ENCODE peak calls at places on chromosome 2, in six cellular contexts. One of them, this sample, is unnamed.

GRCh38 chr2:77479895-77480294 is 42.3 kb downstream of the LRRTM4 start:
- DNase-seq in cardiac muscle cell: no peak
- DNase-seq in endodermal cell: no peak
- DNase-seq in fibroblast of pulmonary artery: no peak
- DNase-seq in neural progenitor cell: no peak
- DNase-seq in Caki2: peak
- DNase-seq in this sample: no peak

GRCh38 chr2:76965772-76966171 is 556.4 kb downstream of the LRRTM4 start:
- DNase-seq in fibroblast of pulmonary artery: no peak
- DNase-seq in endodermal cell: no peak
- DNase-seq in neural progenitor cell: no peak
- DNase-seq in Caki2: no peak
- DNase-seq in cardiac muscle cell: no peak
- DNase-seq in this sample: no peak

GRCh38 chr2:233700028-233700635 is 7.4 kb downstream of the UGT1A6 start:
- DNase-seq in endodermal cell: no peak
- DNase-seq in cardiac muscle cell: peak
- DNase-seq in fibroblast of pulmonary artery: peak
- DNase-seq in Caki2: peak
- DNase-seq in neural progenitor cell: peak
- DNase-seq in this sample: no peak

GRCh38 chr2:61193670-61194561 is 31.9 kb downstream of the C2orf74 start:
- DNase-seq in cardiac muscle cell: peak
- DNase-seq in neural progenitor cell: no peak
- DNase-seq in Caki2: no peak
- DNase-seq in endodermal cell: no peak
- DNase-seq in fibroblast of pulmonary artery: no peak
- DNase-seq in this sample: no peak

GRCh38 chr2:109266998-109267854 is 138.2 kb downstream of the SH3RF3 start:
- DNase-seq in fibroblast of pulmonary artery: peak
- DNase-seq in neural progenitor cell: peak
- DNase-seq in Caki2: no peak
- DNase-seq in cardiac muscle cell: peak
- DNase-seq in endodermal cell: peak
- DNase-seq in this sample: peak

GRCh38 chr2:168699834-168700417 is 102.5 kb upstream of the NOSTRIN start:
- DNase-seq in fibroblast of pulmonary artery: peak
- DNase-seq in Caki2: no peak
- DNase-seq in endodermal cell: no peak
- DNase-seq in cardiac muscle cell: peak
- DNase-seq in neural progenitor cell: no peak
- DNase-seq in this sample: no peak

GRCh38 chr2:69863310-69863709 is 30.4 kb upstream of the SNRNP27 start:
- DNase-seq in neural progenitor cell: no peak
- DNase-seq in cardiac muscle cell: no peak
- DNase-seq in endodermal cell: no peak
- DNase-seq in Caki2: no peak
- DNase-seq in fibroblast of pulmonary artery: no peak
- DNase-seq in this sample: no peak

GRCh38 chr2:54060000-54060399 is 55.4 kb upstream of the ACYP2 start:
- DNase-seq in Caki2: no peak
- DNase-seq in cardiac muscle cell: no peak
- DNase-seq in fibroblast of pulmonary artery: no peak
- DNase-seq in endodermal cell: no peak
- DNase-seq in neural progenitor cell: no peak
- DNase-seq in this sample: no peak

GRCh38 chr2:206392118-206392517 is 51.2 kb upstream of the ADAM23 start:
- DNase-seq in endodermal cell: peak
- DNase-seq in neural progenitor cell: peak
- DNase-seq in Caki2: peak
- DNase-seq in cardiac muscle cell: peak
- DNase-seq in fibroblast of pulmonary artery: peak
- DNase-seq in this sample: peak

GRCh38 chr2:63581266-63581961 is 6.9 kb downstream of the WDPCP start:
- DNase-seq in Caki2: no peak
- DNase-seq in endodermal cell: no peak
- DNase-seq in fibroblast of pulmonary artery: peak
- DNase-seq in cardiac muscle cell: peak
- DNase-seq in neural progenitor cell: no peak
- DNase-seq in this sample: no peak

GRCh38 chr2:136376211-136376610 is 258.3 kb upstream of the CXCR4 start:
- DNase-seq in endodermal cell: no peak
- DNase-seq in fibroblast of pulmonary artery: no peak
- DNase-seq in neural progenitor cell: no peak
- DNase-seq in Caki2: no peak
- DNase-seq in cardiac muscle cell: no peak
- DNase-seq in this sample: no peak

GRCh38 chr2:63066838-63067237 is 16.2 kb downstream of the OTX1 start:
- DNase-seq in cardiac muscle cell: no peak
- DNase-seq in neural progenitor cell: no peak
- DNase-seq in endodermal cell: no peak
- DNase-seq in Caki2: no peak
- DNase-seq in fibroblast of pulmonary artery: no peak
- DNase-seq in this sample: no peak

GRCh38 chr2:144320491-144320890 is 199.4 kb downstream of the ZEB2 start:
- DNase-seq in cardiac muscle cell: peak
- DNase-seq in endodermal cell: no peak
- DNase-seq in Caki2: no peak
- DNase-seq in neural progenitor cell: no peak
- DNase-seq in fibroblast of pulmonary artery: peak
- DNase-seq in this sample: no peak

GRCh38 chr2:203498161-203498560 is 36.9 kb downstream of the RAPH1 start:
- DNase-seq in neural progenitor cell: no peak
- DNase-seq in endodermal cell: no peak
- DNase-seq in fibroblast of pulmonary artery: peak
- DNase-seq in cardiac muscle cell: peak
- DNase-seq in Caki2: peak
- DNase-seq in this sample: no peak

GRCh38 chr2:119517433-119517832 is 6.8 kb downstream of the SCTR start:
- DNase-seq in neural progenitor cell: peak
- DNase-seq in fibroblast of pulmonary artery: peak
- DNase-seq in endodermal cell: peak
- DNase-seq in Caki2: peak
- DNase-seq in cardiac muscle cell: peak
- DNase-seq in this sample: peak

GRCh38 chr2:7984693-7985353 is 697.0 kb upstream of the ID2 start:
- DNase-seq in Caki2: no peak
- DNase-seq in cardiac muscle cell: no peak
- DNase-seq in neural progenitor cell: no peak
- DNase-seq in fibroblast of pulmonary artery: no peak
- DNase-seq in endodermal cell: no peak
- DNase-seq in this sample: no peak

GRCh38 chr2:179605341-179605740 is 256.1 kb downstream of the ZNF385B start:
- DNase-seq in neural progenitor cell: no peak
- DNase-seq in cardiac muscle cell: no peak
- DNase-seq in endodermal cell: no peak
- DNase-seq in Caki2: no peak
- DNase-seq in fibroblast of pulmonary artery: no peak
- DNase-seq in this sample: no peak

GRCh38 chr2:219252570-219252899 is 508 bp upstream of the TUBA4B start:
- DNase-seq in endodermal cell: no peak
- DNase-seq in Caki2: no peak
- DNase-seq in cardiac muscle cell: no peak
- DNase-seq in fibroblast of pulmonary artery: no peak
- DNase-seq in neural progenitor cell: peak
- DNase-seq in this sample: peak

GRCh38 chr2:241598487-241598886 is 38.5 kb downstream of the THAP4 start:
- DNase-seq in neural progenitor cell: peak
- DNase-seq in cardiac muscle cell: no peak
- DNase-seq in Caki2: peak
- DNase-seq in fibroblast of pulmonary artery: peak
- DNase-seq in endodermal cell: peak
- DNase-seq in this sample: no peak

GRCh38 chr2:146312899-146313298 is 1531.9 kb upstream of the ACVR2A start:
- DNase-seq in Caki2: peak
- DNase-seq in cardiac muscle cell: peak
- DNase-seq in neural progenitor cell: no peak
- DNase-seq in fibroblast of pulmonary artery: peak
- DNase-seq in endodermal cell: no peak
- DNase-seq in this sample: no peak

GRCh38 chr2:159209341-159210306 is 76.9 kb downstream of the WDSUB1 start:
- DNase-seq in endodermal cell: peak
- DNase-seq in neural progenitor cell: no peak
- DNase-seq in cardiac muscle cell: no peak
- DNase-seq in Caki2: no peak
- DNase-seq in fibroblast of pulmonary artery: no peak
- DNase-seq in this sample: no peak

GRCh38 chr2:203688798-203689197 is 17.6 kb upstream of the CD28 start:
- DNase-seq in cardiac muscle cell: peak
- DNase-seq in neural progenitor cell: peak
- DNase-seq in endodermal cell: peak
- DNase-seq in fibroblast of pulmonary artery: peak
- DNase-seq in Caki2: no peak
- DNase-seq in this sample: peak

GRCh38 chr2:9654429-9655100 is 23.8 kb upstream of the YWHAQ start:
- DNase-seq in Caki2: no peak
- DNase-seq in endodermal cell: peak
- DNase-seq in cardiac muscle cell: peak
- DNase-seq in neural progenitor cell: no peak
- DNase-seq in fibroblast of pulmonary artery: peak
- DNase-seq in this sample: no peak

GRCh38 chr2:188684795-188685194 is 289.4 kb upstream of the COL3A1 start:
- DNase-seq in Caki2: no peak
- DNase-seq in cardiac muscle cell: no peak
- DNase-seq in fibroblast of pulmonary artery: no peak
- DNase-seq in endodermal cell: no peak
- DNase-seq in neural progenitor cell: no peak
- DNase-seq in this sample: no peak

GRCh38 chr2:17538844-17539554 is 1.5 kb upstream of the VSNL1 start:
- DNase-seq in Caki2: peak
- DNase-seq in endodermal cell: peak
- DNase-seq in fibroblast of pulmonary artery: peak
- DNase-seq in cardiac muscle cell: peak
- DNase-seq in neural progenitor cell: peak
- DNase-seq in this sample: peak

GRCh38 chr2:242054881-242055801 is 185.6 kb downstream of the RTP5 start:
- DNase-seq in fibroblast of pulmonary artery: no peak
- DNase-seq in Caki2: no peak
- DNase-seq in cardiac muscle cell: no peak
- DNase-seq in neural progenitor cell: no peak
- DNase-seq in endodermal cell: peak
- DNase-seq in this sample: no peak

GRCh38 chr2:168371273-168371992 is 84.6 kb upstream of the CERS6 start:
- DNase-seq in neural progenitor cell: no peak
- DNase-seq in fibroblast of pulmonary artery: no peak
- DNase-seq in endodermal cell: no peak
- DNase-seq in cardiac muscle cell: no peak
- DNase-seq in Caki2: no peak
- DNase-seq in this sample: no peak

GRCh38 chr2:177001334-177001733 is 211.3 kb upstream of the HNRNPA3 start:
- DNase-seq in endodermal cell: peak
- DNase-seq in Caki2: no peak
- DNase-seq in cardiac muscle cell: no peak
- DNase-seq in fibroblast of pulmonary artery: no peak
- DNase-seq in neural progenitor cell: no peak
- DNase-seq in this sample: no peak

GRCh38 chr2:126436411-126436810 is 219.5 kb upstream of the GYPC start:
- DNase-seq in neural progenitor cell: no peak
- DNase-seq in fibroblast of pulmonary artery: no peak
- DNase-seq in endodermal cell: no peak
- DNase-seq in Caki2: no peak
- DNase-seq in cardiac muscle cell: no peak
- DNase-seq in this sample: no peak

GRCh38 chr2:17995594-17995993 is 117.1 kb downstream of the KCNS3 start:
- DNase-seq in endodermal cell: no peak
- DNase-seq in Caki2: no peak
- DNase-seq in cardiac muscle cell: no peak
- DNase-seq in neural progenitor cell: no peak
- DNase-seq in fibroblast of pulmonary artery: no peak
- DNase-seq in this sample: no peak

GRCh38 chr2:10331033-10331701 is 28.5 kb downstream of the HPCAL1 start:
- DNase-seq in endodermal cell: peak
- DNase-seq in Caki2: peak
- DNase-seq in neural progenitor cell: no peak
- DNase-seq in cardiac muscle cell: peak
- DNase-seq in fibroblast of pulmonary artery: peak
- DNase-seq in this sample: peak

GRCh38 chr2:222290691-222291484 is 7.9 kb downstream of the PAX3 start:
- DNase-seq in endodermal cell: peak
- DNase-seq in fibroblast of pulmonary artery: peak
- DNase-seq in neural progenitor cell: peak
- DNase-seq in Caki2: no peak
- DNase-seq in cardiac muscle cell: peak
- DNase-seq in this sample: peak

GRCh38 chr2:237091779-237092436 is 6.2 kb downstream of the COPS8 start:
- DNase-seq in neural progenitor cell: no peak
- DNase-seq in endodermal cell: no peak
- DNase-seq in fibroblast of pulmonary artery: peak
- DNase-seq in Caki2: no peak
- DNase-seq in cardiac muscle cell: peak
- DNase-seq in this sample: no peak

GRCh38 chr2:43105586-43106562 is 120.5 kb downstream of the ZFP36L2 start:
- DNase-seq in fibroblast of pulmonary artery: peak
- DNase-seq in Caki2: no peak
- DNase-seq in neural progenitor cell: no peak
- DNase-seq in endodermal cell: peak
- DNase-seq in cardiac muscle cell: peak
- DNase-seq in this sample: peak

GRCh38 chr2:229378386-229378785 is 107.3 kb upstream of the PID1 start:
- DNase-seq in neural progenitor cell: no peak
- DNase-seq in fibroblast of pulmonary artery: no peak
- DNase-seq in Caki2: peak
- DNase-seq in cardiac muscle cell: no peak
- DNase-seq in endodermal cell: no peak
- DNase-seq in this sample: no peak

This sample was measured in H7.